ENCODE peak calls at places on chromosomes 12 and 14, in ten cellular contexts. S is LoVo; E is naive thymus-derived CD4-positive, alpha-beta T cell; K is activated CD4-positive, CD25-positive, alpha-beta regulatory T cell treated with anti-CD3 and anti-CD28 coated beads, Interleukin-2, amount 50 U/mL, for 16 hours; W is D341Med; V is NCI-H2171; I is heart right ventricle; F is mucosa of descending colon; L is activated T-cell treated with anti-CD3 and anti-CD28 coated beads, Interleukin-2, amount 50 U/mL, for 48 hours; M is GM04503. N is an unnamed sample.

GRCh38 chr14:39339003-39339402 is 93.2 kb downstream of the FBXO33 start:
- DNase-seq in S (no peak), E (no peak), K (no peak), W (no peak), V (peak), I (no peak), F (no peak), L (no peak), M (no peak), N (no peak)

GRCh38 chr14:36519431-36520321 is at the start of gene NKX2-1:
- DNase-seq in S (peak), E (no peak), K (no peak), W (peak), V (peak), I (no peak), F (no peak), L (no peak), M (no peak), N (no peak)

GRCh38 chr12:65232490-65233077 is 45.9 kb upstream of the MSRB3 start:
- DNase-seq in S (peak), E (peak), K (no peak), W (no peak), V (no peak), I (no peak), F (no peak), L (no peak), M (no peak), N (no peak)

GRCh38 chr12:6333566-6333965 is 8.3 kb downstream of the TNFRSF1A start:
- DNase-seq in S (no peak), E (no peak), K (no peak), W (no peak), V (no peak), I (no peak), F (no peak), L (peak), M (no peak), N (no peak)

GRCh38 chr14:73255005-73255400 is 17.7 kb downstream of the PAPLN start:
- DNase-seq in S (no peak), E (no peak), K (no peak), W (no peak), V (no peak), I (no peak), F (no peak), L (no peak), M (no peak), N (no peak)

GRCh38 chr14:50560929-50561280 is 960 bp downstream of the ATL1 start:
- DNase-seq in S (peak), E (no peak), K (peak), W (peak), V (peak), I (peak), F (peak), L (peak), M (peak), N (peak)

GRCh38 chr14:75369506-75369905 is 58.3 kb upstream of the JDP2 start:
- DNase-seq in S (no peak), E (no peak), K (no peak), W (no peak), V (no peak), I (no peak), F (no peak), L (no peak), M (no peak), N (no peak)

GRCh38 chr12:122023339-122024131 is 1.9 kb downstream of the BCL7A start:
- DNase-seq in S (peak), E (no peak), K (no peak), W (peak), V (peak), I (peak), F (peak), L (peak), M (peak), N (peak)

GRCh38 chr14:104323551-104324175 is 185.3 kb downstream of the KIF26A start:
- DNase-seq in S (no peak), E (no peak), K (no peak), W (no peak), V (no peak), I (no peak), F (no peak), L (no peak), M (no peak), N (no peak)

GRCh38 chr12:24596768-24597388 is 352.0 kb downstream of the BCAT1 start:
- DNase-seq in S (peak), E (no peak), K (no peak), W (peak), V (no peak), I (no peak), F (no peak), L (no peak), M (no peak), N (no peak)

GRCh38 chr12:88723219-88723618 is 142.9 kb upstream of the KITLG start:
- DNase-seq in S (no peak), E (no peak), K (no peak), W (no peak), V (no peak), I (no peak), F (no peak), L (no peak), M (peak), N (no peak)

GRCh38 chr14:20830831-20831230 is 28.2 kb upstream of the RNASE1 start:
- DNase-seq in S (no peak), E (no peak), K (no peak), W (no peak), V (no peak), I (no peak), F (no peak), L (no peak), M (no peak), N (no peak)

GRCh38 chr14:77663289-77663688 is 44.5 kb downstream of the ALKBH1 start:
- DNase-seq in S (no peak), E (no peak), K (no peak), W (no peak), V (no peak), I (peak), F (no peak), L (no peak), M (no peak), N (no peak)

GRCh38 chr12:49547090-49547690 is 8.4 kb downstream of the KCNH3 start:
- DNase-seq in S (no peak), E (no peak), K (no peak), W (no peak), V (no peak), I (no peak), F (no peak), L (no peak), M (no peak), N (no peak)

GRCh38 chr14:104431351-104431928 is 148.1 kb upstream of the C14orf180 start:
- DNase-seq in S (no peak), E (no peak), K (no peak), W (no peak), V (no peak), I (no peak), F (no peak), L (peak), M (no peak), N (peak)

GRCh38 chr12:123269980-123270379 is 1.7 kb downstream of the CDK2AP1 start:
- DNase-seq in S (no peak), E (no peak), K (no peak), W (no peak), V (no peak), I (no peak), F (no peak), L (no peak), M (no peak), N (no peak)

GRCh38 chr12:75814856-75815754 is 216.5 kb downstream of the PHLDA1 start:
- DNase-seq in S (peak), E (no peak), K (no peak), W (no peak), V (peak), I (peak), F (no peak), L (no peak), M (peak), N (no peak)

GRCh38 chr14:60002819-60003492 is 83.0 kb downstream of the LRRC9 start:
- DNase-seq in S (no peak), E (no peak), K (no peak), W (peak), V (no peak), I (peak), F (no peak), L (no peak), M (no peak), N (no peak)

GRCh38 chr12:81077329-81077685 is 572 bp upstream of the ACSS3 start:
- DNase-seq in S (no peak), E (no peak), K (no peak), W (no peak), V (no peak), I (peak), F (no peak), L (no peak), M (no peak), N (no peak)

GRCh38 chr12:29867823-29868222 is 84.1 kb upstream of the TMTC1 start:
- DNase-seq in S (no peak), E (no peak), K (no peak), W (no peak), V (no peak), I (no peak), F (no peak), L (no peak), M (no peak), N (no peak)

GRCh38 chr14:27040552-27040951 is 442.7 kb upstream of the NOVA1 start:
- DNase-seq in S (no peak), E (no peak), K (no peak), W (no peak), V (no peak), I (no peak), F (no peak), L (no peak), M (no peak), N (no peak)

GRCh38 chr12:121964813-121965643 is 46.6 kb downstream of the CFAP251 start:
- DNase-seq in S (no peak), E (no peak), K (no peak), W (no peak), V (no peak), I (no peak), F (no peak), L (no peak), M (peak), N (no peak)

GRCh38 chr12:81998761-81999378 is 239.7 kb upstream of the PPFIA2 start:
- DNase-seq in S (no peak), E (no peak), K (no peak), W (no peak), V (peak), I (no peak), F (no peak), L (no peak), M (no peak), N (no peak)

GRCh38 chr12:92786045-92786444 is 83.3 kb downstream of the PLEKHG7 start:
- DNase-seq in S (no peak), E (no peak), K (no peak), W (no peak), V (no peak), I (no peak), F (no peak), L (no peak), M (no peak), N (no peak)

GRCh38 chr14:61690039-61690438 is 5.3 kb upstream of the HIF1A start:
- DNase-seq in S (no peak), E (no peak), K (no peak), W (no peak), V (no peak), I (no peak), F (no peak), L (no peak), M (no peak), N (no peak)

GRCh38 chr14:44803239-44803905 is 158.4 kb downstream of the KLHL28 start:
- DNase-seq in S (peak), E (no peak), K (no peak), W (peak), V (peak), I (no peak), F (no peak), L (no peak), M (peak), N (no peak)

GRCh38 chr12:101746661-101747060 is 7.4 kb upstream of the SYCP3 start:
- DNase-seq in S (no peak), E (no peak), K (no peak), W (no peak), V (no peak), I (no peak), F (no peak), L (no peak), M (no peak), N (no peak)

GRCh38 chr12:62021808-62022207 is 238.4 kb upstream of the USP15 start:
- DNase-seq in S (no peak), E (no peak), K (no peak), W (no peak), V (no peak), I (no peak), F (peak), L (no peak), M (no peak), N (no peak)

N was measured in lower leg skin.